ENCODE peak calls at places on chromosomes 6 and 20, in four cellular contexts. M, H, U and V are unnamed samples.

GRCh38 chr20:32651537-32651936 is 22.2 kb downstream of the C20orf203 start:
- DNase-seq in M (peak), H (no peak), U (no peak), V (no peak)

GRCh38 chr6:170284126-170284773 is 6.6 kb downstream of the DLL1 start:
- DNase-seq in M (no peak), H (peak), U (no peak), V (no peak)

GRCh38 chr20:44247676-44248419 is 740 bp downstream of the GDAP1L1 start:
- DNase-seq in H (no peak), M (peak), U (peak), V (peak)

GRCh38 chr6:12421596-12421995 is 131.4 kb downstream of the EDN1 start:
- DNase-seq in U (no peak), M (no peak), H (no peak), V (no peak)

GRCh38 chr20:16479666-16480065 is 93.6 kb downstream of the KIF16B start:
- DNase-seq in H (no peak), M (no peak), U (no peak), V (no peak)

GRCh38 chr6:37988131-37988530 is 168.6 kb downstream of the ZFAND3 start:
- DNase-seq in M (no peak), U (peak), H (no peak), V (peak)

GRCh38 chr6:21033575-21034026 is 499.3 kb downstream of the CDKAL1 start:
- DNase-seq in H (no peak), M (no peak), U (peak), V (peak)

GRCh38 chr6:7542065-7542877 is 800 bp downstream of the DSP start:
- DNase-seq in U (peak), M (peak), H (peak), V (no peak)

GRCh38 chr6:46011241-46012085 is 4.2 kb downstream of the CLIC5 start:
- DNase-seq in H (peak), M (no peak), U (no peak), V (no peak)

GRCh38 chr20:32858189-32858588 is 534 bp upstream of the EFCAB8 start:
- DNase-seq in M (no peak), H (no peak), U (no peak), V (peak)

GRCh38 chr20:60062431-60063336 is 104.5 kb downstream of the CDH26 start:
- DNase-seq in M (no peak), U (peak), H (no peak), V (peak)

GRCh38 chr20:13717631-13718044 is 67.1 kb downstream of the ESF1 start:
- DNase-seq in H (no peak), M (peak), U (no peak), V (peak)

GRCh38 chr6:83431545-83432165 is 804 bp upstream of the ME1 start:
- DNase-seq in U (no peak), H (peak), M (no peak), V (no peak)

GRCh38 chr6:110233769-110234374 is 53.6 kb downstream of the CDC40 start:
- DNase-seq in U (peak), M (peak), H (no peak), V (peak)

GRCh38 chr6:12203001-12203400 is 87.2 kb upstream of the EDN1 start:
- DNase-seq in M (no peak), U (peak), H (no peak), V (no peak)

GRCh38 chr6:165325609-165326008 is 16.2 kb upstream of the C6orf118 start:
- DNase-seq in U (no peak), M (no peak), H (no peak), V (no peak)

GRCh38 chr6:33700391-33701050 is 11.0 kb downstream of the UQCC2 start:
- DNase-seq in H (peak), M (peak), U (peak), V (peak)

GRCh38 chr6:82006027-82006738 is 241.4 kb downstream of the IBTK start:
- DNase-seq in M (peak), H (no peak), U (peak), V (peak)

GRCh38 chr6:114040871-114041270 is 69.9 kb upstream of the HDAC2 start:
- DNase-seq in H (no peak), U (peak), M (no peak), V (peak)

GRCh38 chr6:158850807-158851115 is 31.6 kb upstream of the EZR start:
- DNase-seq in M (no peak), U (peak), H (no peak), V (peak)

GRCh38 chr6:78598966-78599365 is 268.4 kb upstream of the IRAK1BP1 start:
- DNase-seq in H (no peak), M (no peak), U (peak), V (peak)

GRCh38 chr6:3296537-3297453 is 38.0 kb downstream of the PSMG4 start:
- DNase-seq in H (peak), M (no peak), U (peak), V (peak)

GRCh38 chr20:37517371-37517748 is 3.7 kb upstream of the NNAT start:
- DNase-seq in M (no peak), U (no peak), H (no peak), V (no peak)

GRCh38 chr20:61724376-61724775 is 341.3 kb downstream of the TAF4 start:
- DNase-seq in H (no peak), M (peak), U (peak), V (no peak)
- TF ChIP-seq CTCF in H (no peak), M (peak), U (peak), V (peak)

GRCh38 chr20:12649234-12649633 is 359.5 kb upstream of the SPTLC3 start:
- DNase-seq in H (no peak), M (no peak), U (no peak), V (no peak)
- H3K4me3 ChIP-seq in H (no peak), M (no peak), U (no peak), V (no peak)

DNA sequence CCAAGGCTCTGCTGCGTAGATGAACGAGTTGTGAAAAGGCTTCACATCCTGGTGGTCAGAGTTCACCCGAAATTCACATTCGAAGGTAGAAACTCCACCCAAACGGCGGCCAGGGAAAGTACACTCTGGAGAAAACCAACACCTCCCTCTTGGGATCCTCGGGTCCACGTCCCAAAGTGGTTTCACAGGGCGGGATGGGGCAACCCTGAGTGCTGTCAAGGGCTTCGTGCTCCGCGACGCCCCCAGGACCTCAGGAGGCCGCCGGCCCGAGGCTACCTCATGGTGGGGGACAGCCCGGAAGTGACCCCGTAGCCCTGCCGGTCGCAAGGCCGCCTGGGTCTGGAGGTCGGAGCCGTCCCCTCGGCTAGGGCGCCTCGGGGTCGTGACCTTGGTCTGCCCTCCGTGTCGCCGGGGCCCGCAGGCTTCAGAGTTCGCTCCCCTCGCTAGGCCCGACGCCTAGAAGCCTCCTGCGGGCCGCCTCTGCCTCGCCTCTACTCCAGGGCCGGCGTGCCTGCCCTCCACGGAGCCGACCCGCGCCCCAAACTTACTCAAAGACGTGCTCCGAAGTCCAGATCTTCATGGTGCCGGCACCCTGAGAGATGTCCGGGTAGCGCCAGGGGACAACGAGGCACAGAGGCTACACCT is at the start of gene PRELID3B:
- DNase-seq in M (peak), H (peak), U (peak), V (peak)
- TF ChIP-seq CTCF in M (no peak), H (no peak), U (no peak), V (no peak)

GRCh38 chr6:29751480-29751879 is 28.2 kb downstream of the HLA-F start:
- DNase-seq in H (no peak), U (no peak), M (no peak), V (no peak)
- H3K4me3 ChIP-seq in H (no peak), U (peak), M (no peak), V (peak)

DNA sequence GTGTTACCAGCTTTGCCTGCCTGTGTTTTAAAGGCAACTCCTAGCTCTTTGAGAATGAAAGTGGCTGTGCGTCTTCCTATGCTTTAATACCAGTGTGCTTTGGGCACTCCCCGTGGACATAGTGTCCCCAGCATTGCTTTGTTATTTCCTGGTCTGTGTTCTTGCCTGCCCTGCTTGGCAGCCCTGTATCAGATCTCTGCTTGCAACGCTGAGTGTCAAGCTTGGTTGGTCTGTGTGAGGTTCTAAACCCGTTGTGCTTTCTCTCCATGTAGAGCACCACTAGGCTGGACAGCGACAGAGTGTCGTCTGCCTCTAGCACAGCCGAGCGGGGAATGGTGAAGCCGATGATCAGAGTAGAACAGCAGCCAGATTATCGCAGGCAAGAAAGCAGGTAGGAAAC is 80.2 kb downstream of the AFDN start:
- DNase-seq in M (no peak), U (peak), H (peak), V (no peak)
- TF ChIP-seq CTCF in M (no peak), U (no peak), H (no peak), V (no peak)

GRCh38 chr6:151609146-151609962 is 115.5 kb downstream of the CCDC170 start:
- DNase-seq in U (peak), H (no peak), M (no peak), V (peak)
- H3K4me3 ChIP-seq in U (no peak), H (no peak), M (no peak), V (no peak)

GRCh38 chr20:58511861-58512260 is 3.3 kb downstream of the APCDD1L start:
- DNase-seq in U (no peak), H (no peak), M (no peak), V (no peak)
- TF ChIP-seq CTCF in U (no peak), H (no peak), M (no peak), V (no peak)

GRCh38 chr6:111427341-111428116 is 55.5 kb downstream of the REV3L start:
- DNase-seq in H (no peak), M (peak), U (peak), V (peak)
- H3K4me3 ChIP-seq in H (no peak), M (peak), U (no peak), V (no peak)